ENCODE peak calls at places on chromosomes 5 and 9, in five cellular contexts. R is IMR-90, X is A549, C is uterus, B is spleen. V is an unnamed sample.
A peak's percentile ranks its signal among the peaks of the same experiment; 100 is the strongest.

GRCh38 chr9:27181381-27181780 is 72.4 kb downstream of the TEK start:
- DNase-seq in R (peak; percentile 89), X (no peak), C (no peak), B (no peak), V (no peak)

GRCh38 chr5:151632524-151632923 is 41.4 kb upstream of the FAT2 start:
- DNase-seq in R (no peak), X (no peak), C (no peak), B (no peak), V (no peak)

GRCh38 chr9:73125651-73126050 is 26.0 kb upstream of the ANXA1 start:
- DNase-seq in R (peak; percentile 70), X (no peak), C (no peak), B (no peak), V (no peak)

GRCh38 chr9:14033067-14033466 is 280.9 kb downstream of the NFIB start:
- DNase-seq in R (no peak), X (no peak), C (no peak), B (no peak), V (no peak)

GRCh38 chr9:110029422-110029814 is 178.5 kb downstream of the C9orf152 start:
- DNase-seq in R (peak; percentile 85), X (peak; percentile 23), C (no peak), B (no peak), V (peak; percentile 45)

GRCh38 chr9:109556786-109557185 is 58.7 kb upstream of the PTPN3 start:
- DNase-seq in R (no peak), X (no peak), C (no peak), B (no peak), V (no peak)

GRCh38 chr5:167710444-167711025 is 580.9 kb upstream of the WWC1 start:
- DNase-seq in R (peak; percentile 12), X (no peak), C (no peak), B (no peak), V (no peak)

GRCh38 chr9:123003467-123003866 is 30.0 kb upstream of the GPR21 start:
- DNase-seq in R (peak; percentile 61), X (no peak), C (no peak), B (no peak), V (no peak)

GRCh38 chr5:128053291-128053954 is 30.1 kb upstream of the SLC12A2 start:
- DNase-seq in R (peak; percentile 46), X (no peak), C (no peak), B (no peak), V (no peak)

GRCh38 chr9:4821994-4822544 is 29.3 kb downstream of the RCL1 start:
- DNase-seq in R (no peak), X (no peak), C (no peak), B (no peak), V (no peak)

GRCh38 chr5:17167171-17167891 is 50.1 kb upstream of the BASP1 start:
- DNase-seq in R (no peak), X (no peak), C (no peak), B (no peak), V (no peak)

GRCh38 chr5:123157797-123158528 is 68.9 kb downstream of the PRDM6 start:
- DNase-seq in R (peak; percentile 83), X (no peak), C (no peak), B (no peak), V (no peak)
- TF ChIP-seq CTCF in R (peak; percentile 48), X (peak; percentile 12), C (no peak), B (no peak), V (no peak)

DNA sequence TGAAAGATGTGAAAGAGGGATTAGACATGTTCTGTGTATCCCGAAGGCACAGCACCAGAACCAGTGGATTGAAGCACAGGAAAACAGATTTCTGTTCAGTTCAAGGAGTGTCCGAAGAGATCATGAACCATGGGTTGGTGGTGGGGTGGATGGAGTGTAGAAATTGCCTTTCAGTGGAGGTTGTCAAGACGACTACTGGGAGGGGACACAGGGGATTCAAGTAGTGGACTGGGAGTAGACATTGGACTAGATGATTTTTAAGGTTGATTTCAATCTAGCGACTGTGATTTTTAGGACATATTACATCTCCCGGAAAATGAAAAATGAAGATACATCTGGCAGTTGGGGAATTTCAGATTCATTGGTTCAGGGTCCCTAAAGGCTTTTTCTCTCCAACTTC is 35.9 kb upstream of the TNFAIP8 start:
- DNase-seq in R (no peak), X (no peak), C (no peak), B (no peak), V (no peak)
- H3K4me1 ChIP-seq in R (peaks cover 22% of the 10 kb centered on the region), X (peaks cover 44% of the 10 kb centered on the region), C (no peaks in the 10 kb centered on the region), B (peaks cover 53% of the 10 kb centered on the region), V (no peaks in the 10 kb centered on the region)

GRCh38 chr5:77012601-77013000 is 17.6 kb upstream of the AGGF1 start:
- DNase-seq in R (no peak), X (no peak), C (no peak), B (no peak), V (no peak)

GRCh38 chr5:77016962-77017361 is 13.2 kb upstream of the AGGF1 start:
- DNase-seq in R (no peak), X (no peak), C (no peak), B (no peak), V (no peak)

GRCh38 chr5:77011498-77011897 is 18.7 kb upstream of the AGGF1 start:
- DNase-seq in R (no peak), X (no peak), C (no peak), B (no peak), V (no peak)

GRCh38 chr5:77017668-77018067 is 12.5 kb upstream of the AGGF1 start:
- DNase-seq in R (no peak), X (no peak), C (no peak), B (no peak), V (no peak)

DNA sequence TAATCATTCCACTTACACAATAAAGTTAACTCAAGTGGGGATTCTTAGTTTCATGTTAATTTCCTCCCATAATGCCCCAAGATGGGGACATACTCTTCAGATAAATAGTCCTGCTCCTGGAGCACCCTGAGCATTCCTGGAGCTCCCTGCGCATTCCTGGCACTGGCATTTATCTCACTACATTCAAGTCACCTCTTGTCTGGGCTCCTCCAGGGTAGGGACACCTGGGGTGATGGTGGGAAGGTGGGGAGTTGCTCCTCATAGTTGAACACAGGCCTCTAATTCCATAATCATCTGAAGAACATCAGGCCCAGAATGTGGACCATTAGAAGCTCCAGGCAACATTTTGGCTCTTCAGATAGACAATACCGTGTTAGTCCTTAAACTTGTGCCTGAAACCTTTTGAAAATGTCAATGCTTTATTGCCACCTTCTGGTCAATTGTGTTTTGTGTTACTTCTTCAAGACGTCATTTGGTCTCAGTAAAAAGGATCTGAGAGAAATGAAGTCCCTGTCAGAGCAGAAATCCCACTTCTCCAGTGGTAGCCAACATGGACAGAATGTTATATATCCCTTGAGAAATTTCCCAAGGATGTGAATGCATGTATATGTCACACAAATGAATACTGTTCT is 14.2 kb upstream of the AGGF1 start:
- DNase-seq in R (peak; percentile 69), X (no peak), C (no peak), B (no peak), V (no peak)
- TF ChIP-seq CTCF in R (peak; percentile 43), X (peak; percentile 64), C (peak; percentile 12), B (no peak), V (no peak)

GRCh38 chr5:78523314-78524193 is 125.0 kb downstream of the LHFPL2 start:
- DNase-seq in R (no peak), X (no peak), C (no peak), B (no peak), V (no peak)
- H3K4me1 ChIP-seq in R (peaks cover 38% of the 10 kb centered on the region), X (peaks cover 46% of the 10 kb centered on the region), C (no peaks in the 10 kb centered on the region), B (no peaks in the 10 kb centered on the region), V (peaks cover 22% of the 10 kb centered on the region)

DNA sequence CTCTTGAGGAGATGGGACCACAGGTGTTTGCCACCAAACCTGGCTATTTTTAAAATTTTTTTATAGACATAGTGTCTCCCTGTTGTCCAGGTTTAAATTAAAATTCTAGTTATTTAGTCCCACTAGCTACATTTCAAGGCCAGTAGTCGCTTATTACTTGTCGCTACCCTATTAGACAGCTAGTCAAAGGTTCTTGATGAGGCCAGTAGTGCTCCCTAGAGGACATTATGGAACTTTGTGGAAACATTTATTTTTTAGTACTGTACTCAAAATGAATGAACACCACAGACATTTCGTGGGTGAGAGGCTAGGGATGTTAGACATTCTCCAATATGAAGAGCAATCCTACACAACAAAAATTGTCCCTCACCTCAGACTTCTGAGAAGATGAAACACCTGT is 14.4 kb upstream of the GRXCR2 start:
- DNase-seq in R (no peak), X (no peak), C (no peak), B (no peak), V (no peak)
- TF ChIP-seq CTCF in R (no peak), X (no peak), C (no peak), B (no peak), V (no peak)

DNA sequence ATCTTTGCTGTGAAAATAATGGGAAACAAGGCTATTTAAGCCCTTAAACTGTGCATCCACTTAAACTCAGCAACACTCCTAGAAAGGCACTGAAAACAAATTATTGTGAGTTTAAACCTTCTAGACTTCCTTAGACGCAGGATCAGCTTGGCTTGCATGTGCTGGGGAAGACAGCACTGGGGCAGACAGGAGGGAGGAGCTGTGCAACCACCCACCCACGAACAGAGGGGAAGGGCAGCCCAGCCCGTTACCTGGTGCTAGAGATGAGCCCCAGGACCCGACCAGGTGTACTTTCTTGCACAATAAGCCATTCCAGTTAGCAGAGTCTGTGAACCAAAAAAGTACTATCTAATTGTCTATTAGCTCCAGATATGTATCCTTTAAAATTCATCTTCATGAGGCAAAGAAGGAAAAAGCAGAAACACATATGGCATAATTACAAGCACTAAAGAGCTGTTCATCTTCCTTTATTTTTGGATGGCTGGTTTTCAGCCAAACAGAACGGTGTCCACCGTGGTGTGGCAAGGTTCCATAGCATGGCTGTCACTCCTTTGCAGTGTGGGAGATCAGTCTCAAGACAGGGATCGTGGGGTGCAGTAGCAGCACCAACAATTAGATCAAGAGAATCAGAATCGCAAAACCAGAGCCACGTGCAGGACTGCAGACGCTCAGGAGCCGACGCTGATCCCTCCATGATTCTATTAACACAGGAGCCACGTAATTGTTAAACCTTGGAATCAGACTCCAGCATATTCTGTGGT is 79.6 kb downstream of the SEMA4D start:
- DNase-seq in R (no peak), X (no peak), C (no peak), B (peak; percentile 81), V (no peak)
- H3K4me1 ChIP-seq in R (peaks cover 14% of the 10 kb centered on the region), X (no peaks in the 10 kb centered on the region), C (no peaks in the 10 kb centered on the region), B (peaks cover 24% of the 10 kb centered on the region), V (peaks cover 5% of the 10 kb centered on the region)

GRCh38 chr9:38434833-38435232 is 10.6 kb upstream of the IGFBPL1 start:
- DNase-seq in R (no peak), X (no peak), C (no peak), B (no peak), V (no peak)

GRCh38 chr9:38434365-38434764 is 10.1 kb upstream of the IGFBPL1 start:
- DNase-seq in R (no peak), X (no peak), C (no peak), B (no peak), V (no peak)

GRCh38 chr9:38435526-38435925 is 11.3 kb upstream of the IGFBPL1 start:
- DNase-seq in R (no peak), X (no peak), C (no peak), B (no peak), V (no peak)

GRCh38 chr9:38431101-38431500 is 6.8 kb upstream of the IGFBPL1 start:
- DNase-seq in R (no peak), X (no peak), C (no peak), B (no peak), V (no peak)

DNA sequence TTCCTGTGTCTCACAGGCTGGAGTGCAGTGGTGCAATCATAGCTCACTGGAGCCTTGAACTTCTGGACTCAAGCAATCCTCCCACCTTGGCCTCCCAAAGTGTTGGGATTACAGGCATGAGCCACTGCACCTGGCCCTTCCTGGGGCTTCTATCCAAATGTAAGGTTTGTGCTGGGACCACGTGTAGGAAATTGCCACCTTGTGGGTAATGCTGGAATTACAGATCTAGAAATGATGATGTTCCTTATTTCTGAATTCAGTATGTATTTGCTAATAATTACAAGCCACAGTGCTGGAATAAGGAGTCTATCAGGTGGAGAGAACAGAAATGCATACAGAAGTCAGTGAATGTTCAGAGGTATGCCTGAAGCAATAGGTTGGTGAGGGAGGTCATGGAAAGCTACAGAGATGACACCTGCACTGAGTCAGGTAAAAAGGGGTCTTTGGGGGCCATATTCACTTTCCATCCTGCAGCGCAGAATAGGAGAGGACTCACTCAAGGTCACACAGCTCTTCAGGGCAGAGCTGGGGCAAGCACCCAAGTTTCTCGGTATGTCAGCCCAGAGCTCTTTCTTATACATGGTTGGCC is 8.8 kb upstream of the IGFBPL1 start:
- DNase-seq in R (peak; percentile 54), X (peak; percentile 34), C (no peak), B (no peak), V (no peak)
- TF ChIP-seq CTCF in R (peak; percentile 56), X (peak; percentile 59), C (peak; percentile 49), B (peak; percentile 61), V (peak; percentile 18)